ENCODE peak calls at places on chromosomes 6 and 20, in ten cellular contexts. M is colonic mucosa; B is CD4-positive, alpha-beta memory T cell; S is IMR-90; K is sigmoid colon; O is left lung; C is effector memory CD4-positive, alpha-beta T cell; G is breast epithelium; T is tibial nerve; U is fibroblast of lung. D is an unnamed sample.

GRCh38 chr6:14305131-14305530 is 187.6 kb downstream of the CD83 start:
- DNase-seq in M (no peak), B (no peak), S (no peak), K (no peak), O (no peak), C (no peak), G (no peak), T (no peak), U (no peak), D (no peak)

GRCh38 chr20:60211618-60212463 is 253.6 kb downstream of the CDH26 start:
- DNase-seq in M (no peak), B (no peak), S (no peak), K (no peak), O (no peak), C (no peak), G (no peak), T (no peak), U (no peak), D (no peak)

GRCh38 chr20:61353261-61353995 is 101.4 kb downstream of the CDH4 start:
- DNase-seq in M (no peak), B (no peak), S (peak; percentile 37), K (no peak), O (peak; percentile 32), C (no peak), G (no peak), T (no peak), U (peak; percentile 75), D (no peak)

GRCh38 chr6:125421853-125422252 is 120.1 kb upstream of the HDDC2 start:
- DNase-seq in M (no peak), B (no peak), S (no peak), K (no peak), O (peak; percentile 58), C (no peak), G (no peak), T (peak; percentile 12), U (peak; percentile 48), D (peak; percentile 7)

GRCh38 chr6:130324657-130325056 is 41.2 kb upstream of the TMEM200A start:
- DNase-seq in M (no peak), B (no peak), S (peak; percentile 83), K (no peak), O (no peak), C (no peak), G (no peak), T (no peak), U (peak; percentile 90), D (no peak)

GRCh38 chr6:11918739-11919605 is 93.1 kb upstream of the HIVEP1 start:
- DNase-seq in M (no peak), B (no peak), S (peak; percentile 53), K (no peak), O (no peak), C (no peak), G (no peak), T (no peak), U (peak; percentile 13), D (no peak)

GRCh38 chr6:85498596-85499258 is 48.8 kb downstream of the NT5E start:
- DNase-seq in M (peak; percentile 58), B (peak; percentile 27), S (peak; percentile 46), K (no peak), O (no peak), C (no peak), G (no peak), T (no peak), U (peak; percentile 61), D (peak; percentile 29)

GRCh38 chr6:32944265-32944664 is 3.4 kb upstream of the HLA-DMB start:
- DNase-seq in M (no peak), B (peak; percentile 48), S (no peak), K (no peak), O (no peak), C (no peak), G (no peak), T (peak; percentile 40), U (no peak), D (no peak)

GRCh38 chr20:48828734-48829460 is 1.1 kb upstream of the PREX1 start:
- DNase-seq in M (no peak), B (no peak), S (no peak), K (no peak), O (no peak), C (no peak), G (no peak), T (no peak), U (no peak), D (no peak)
- H3K4me1 ChIP-seq in M (no peaks in the 10 kb centered on the region), B (peaks cover 23% of the 10 kb centered on the region), S (peaks cover 13% of the 10 kb centered on the region), K (peaks cover 23% of the 10 kb centered on the region), O (peaks cover 67% of the 10 kb centered on the region), C (peaks cover 14% of the 10 kb centered on the region), G (no peaks in the 10 kb centered on the region), T (no peaks in the 10 kb centered on the region), U (peaks cover 5% of the 10 kb centered on the region), D (peaks cover 42% of the 10 kb centered on the region)

DNA sequence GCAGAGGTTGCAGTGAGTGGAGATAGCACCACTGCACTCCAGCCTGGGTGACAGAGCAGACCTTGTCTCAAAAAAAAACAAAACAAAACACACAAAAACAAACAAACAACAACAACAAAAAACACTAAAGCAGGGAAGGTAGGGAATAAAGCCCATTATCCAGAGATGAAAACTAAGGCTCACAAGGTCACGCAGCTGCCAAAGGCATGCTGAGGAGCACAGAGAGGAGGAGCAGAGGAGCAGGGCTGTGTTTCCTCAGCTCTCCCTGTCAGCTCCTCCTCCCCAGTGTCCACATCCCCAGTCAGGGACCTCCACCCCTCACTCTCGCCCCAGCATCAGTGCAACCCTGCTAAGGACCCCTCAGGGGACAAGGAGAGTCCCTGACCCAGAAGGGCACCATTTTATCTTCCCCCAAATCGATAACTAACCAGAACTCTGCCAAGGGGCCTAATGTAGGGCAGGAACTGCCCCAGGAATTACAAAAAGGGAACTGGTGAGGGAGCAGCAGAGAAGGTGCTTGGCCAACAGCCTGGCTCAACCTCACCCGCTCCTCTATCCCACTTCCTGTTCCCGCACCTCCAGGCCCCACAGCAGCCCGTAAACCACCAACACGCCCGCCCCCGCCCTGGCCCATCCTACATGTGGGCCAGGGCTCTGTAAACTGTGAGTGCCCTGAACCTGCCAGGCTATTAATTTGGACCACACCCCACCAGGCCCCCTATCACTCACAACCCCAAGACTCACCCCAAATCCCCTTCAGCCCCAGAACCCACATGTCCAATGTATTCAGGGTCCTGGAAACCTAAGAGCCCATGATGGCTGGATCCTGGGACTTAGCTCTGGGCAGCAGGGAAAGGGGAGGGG is 9.0 kb downstream of the TEAD3 start:
- DNase-seq in M (peak; percentile 84), B (no peak), S (peak; percentile 54), K (peak; percentile 90), O (no peak), C (no peak), G (peak; percentile 80), T (no peak), U (peak; percentile 75), D (no peak)
- H3K27ac ChIP-seq in M (peak overlapping the region; percentile 94), B (no peak overlapping the region), S (peak overlapping the region; percentile 55), K (peak overlapping the region; percentile 100), O (peak overlapping the region; percentile 53), C (no peak overlapping the region), G (peak overlapping the region; percentile 98), T (peak overlapping the region; percentile 37), U (peak overlapping the region; percentile 34), D (no peak overlapping the region)

DNA sequence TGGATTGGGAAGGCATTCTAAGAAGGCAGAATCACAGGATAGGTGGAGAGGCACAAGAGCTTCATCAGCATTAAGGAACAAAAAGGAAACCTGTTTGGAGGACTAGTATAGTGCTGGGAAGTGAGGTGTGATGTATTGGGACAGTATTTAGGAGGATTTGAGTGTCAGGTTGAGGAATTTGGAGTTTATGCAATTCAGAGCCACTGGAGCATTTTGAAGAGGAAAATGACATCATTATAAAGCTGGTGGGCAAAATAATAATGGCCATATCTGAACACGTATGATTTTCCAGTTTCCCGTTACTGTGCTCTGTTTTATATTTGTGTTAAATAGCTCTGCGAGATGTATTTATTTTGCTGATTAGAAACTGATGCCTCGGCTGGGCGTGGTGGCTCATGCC is 14.2 kb downstream of the NDUFAF5 start:
- DNase-seq in M (no peak), B (no peak), S (no peak), K (no peak), O (no peak), C (no peak), G (no peak), T (no peak), U (no peak), D (no peak)
- H3K36me3 ChIP-seq in M (peaks cover 25% of the 10 kb centered on the region), B (peaks cover 68% of the 10 kb centered on the region), S (peaks cover 39% of the 10 kb centered on the region), K (peaks cover 86% of the 10 kb centered on the region), O (no peaks in the 10 kb centered on the region), C (peaks cover 66% of the 10 kb centered on the region), G (peaks cover 3% of the 10 kb centered on the region), T (no peaks in the 10 kb centered on the region), U (peaks cover 2% of the 10 kb centered on the region), D (peaks cover 71% of the 10 kb centered on the region)

GRCh38 chr6:137231895-137232294 is 12.7 kb upstream of the IFNGR1 start:
- DNase-seq in M (no peak), B (peak; percentile 63), S (no peak), K (no peak), O (no peak), C (no peak), G (no peak), T (no peak), U (no peak), D (no peak)

GRCh38 chr6:137233561-137234504 is 14.6 kb upstream of the IFNGR1 start:
- DNase-seq in M (peak; percentile 45), B (no peak), S (peak; percentile 91), K (no peak), O (no peak), C (no peak), G (no peak), T (peak; percentile 66), U (peak; percentile 77), D (no peak)

GRCh38 chr6:137229075-137229759 is 10.0 kb upstream of the IFNGR1 start:
- DNase-seq in M (no peak), B (no peak), S (no peak), K (no peak), O (no peak), C (no peak), G (no peak), T (no peak), U (no peak), D (no peak)

GRCh38 chr6:137230547-137230946 is 11.4 kb upstream of the IFNGR1 start:
- DNase-seq in M (no peak), B (no peak), S (no peak), K (no peak), O (no peak), C (no peak), G (no peak), T (no peak), U (no peak), D (no peak)

GRCh38 chr6:137231156-137231555 is 12.0 kb upstream of the IFNGR1 start:
- DNase-seq in M (no peak), B (no peak), S (no peak), K (no peak), O (no peak), C (no peak), G (no peak), T (no peak), U (no peak), D (no peak)
- H3K4me1 ChIP-seq in M (peaks cover 6% of the 10 kb centered on the region), B (peaks cover 81% of the 10 kb centered on the region), S (peaks cover 4% of the 10 kb centered on the region), K (no peaks in the 10 kb centered on the region), O (peaks cover 97% of the 10 kb centered on the region), C (peaks cover 34% of the 10 kb centered on the region), G (peaks cover 3% of the 10 kb centered on the region), T (no peaks in the 10 kb centered on the region), U (no peaks in the 10 kb centered on the region), D (no peaks in the 10 kb centered on the region)

GRCh38 chr6:31874084-31874670 is 4.6 kb downstream of the SLC44A4 start:
- DNase-seq in M (no peak), B (no peak), S (no peak), K (no peak), O (no peak), C (no peak), G (no peak), T (no peak), U (no peak), D (no peak)
- H3K27ac ChIP-seq in M (peak overlapping the region; percentile 93), B (no peak overlapping the region), S (no peak overlapping the region), K (no peak overlapping the region), O (no peak overlapping the region), C (no peak overlapping the region), G (no peak overlapping the region), T (no peak overlapping the region), U (no peak overlapping the region), D (no peak overlapping the region)

GRCh38 chr6:89862698-89863097 is 31.6 kb upstream of the GJA10 start:
- DNase-seq in M (no peak), B (no peak), S (no peak), K (no peak), O (no peak), C (no peak), G (no peak), T (no peak), U (no peak), D (no peak)
- H3K36me3 ChIP-seq in M (peaks cover 13% of the 10 kb centered on the region), B (peaks cover 44% of the 10 kb centered on the region), S (peaks cover 24% of the 10 kb centered on the region), K (peaks cover 100% of the 10 kb centered on the region), O (no peaks in the 10 kb centered on the region), C (peaks cover 44% of the 10 kb centered on the region), G (no peaks in the 10 kb centered on the region), T (peaks cover 3% of the 10 kb centered on the region), U (peaks cover 6% of the 10 kb centered on the region), D (peaks cover 87% of the 10 kb centered on the region)